ENCODE peak calls at places on chromosomes 7 and 10, in five cellular contexts. W, J, U, Q and T are unnamed samples. For H3K4me1, the result is how much of the 10 kb centered on the place peaks cover.

GRCh38 chr10:133537551-133538545 is 10.7 kb downstream of the CYP2E1 start:
- DNase-seq in W (peak), J (no peak), U (no peak), Q (no peak), T (no peak)

GRCh38 chr7:155232911-155233702 is 64.6 kb upstream of the INSIG1 start:
- DNase-seq in W (no peak), J (no peak), U (no peak), Q (no peak), T (peak)

GRCh38 chr10:77744249-77744648 is 106.6 kb upstream of the KCNMA1 start:
- DNase-seq in W (peak), J (no peak), U (no peak), Q (no peak), T (no peak)

GRCh38 chr7:42097756-42098155 is 139.3 kb downstream of the GLI3 start:
- DNase-seq in W (peak), J (peak), U (peak), Q (no peak), T (peak)

GRCh38 chr10:22693371-22693784 is 21.0 kb downstream of the PIP4K2A start:
- DNase-seq in W (peak), J (peak), U (peak), Q (no peak), T (peak)

GRCh38 chr7:157480651-157481050 is 143.8 kb downstream of the DNAJB6 start:
- DNase-seq in W (no peak), J (no peak), U (no peak), Q (no peak), T (peak)

GRCh38 chr7:95596183-95597135 is at the start of gene PDK4:
- DNase-seq in W (peak), J (peak), U (peak), Q (no peak), T (peak)

GRCh38 chr10:110279062-110279986 is 25.4 kb downstream of the SMNDC1 start:
- DNase-seq in W (peak), J (peak), U (peak), Q (peak), T (no peak)

GRCh38 chr7:77811895-77812685 is 13.5 kb downstream of the PHTF2 start:
- DNase-seq in W (peak), J (peak), U (peak), Q (no peak), T (peak)

GRCh38 chr7:94374721-94375120 is 20.0 kb upstream of the COL1A2 start:
- DNase-seq in W (no peak), J (peak), U (peak), Q (no peak), T (no peak)

GRCh38 chr10:15879058-15879457 is 18.8 kb upstream of the MINDY3 start:
- DNase-seq in W (peak), J (peak), U (peak), Q (no peak), T (peak)

GRCh38 chr10:47334627-47335026 is 12.4 kb downstream of the GDF2 start:
- DNase-seq in W (no peak), J (no peak), U (no peak), Q (no peak), T (no peak)

GRCh38 chr7:142567201-142567600 is 182.1 kb upstream of the PRSS1 start:
- DNase-seq in W (no peak), J (no peak), U (no peak), Q (no peak), T (no peak)

GRCh38 chr7:90710466-90710850 is 114.3 kb downstream of the CDK14 start:
- DNase-seq in W (no peak), J (no peak), U (no peak), Q (no peak), T (no peak)

GRCh38 chr7:46752881-46753366 is 829.0 kb downstream of the TNS3 start:
- DNase-seq in W (peak), J (peak), U (peak), Q (no peak), T (peak)

GRCh38 chr7:128740996-128741395 is 1.8 kb downstream of the CALU start:
- DNase-seq in W (no peak), J (peak), U (peak), Q (no peak), T (no peak)

GRCh38 chr10:125033146-125033924 is 91.4 kb downstream of the ZRANB1 start:
- DNase-seq in W (no peak), J (no peak), U (no peak), Q (no peak), T (no peak)

GRCh38 chr10:125035136-125035535 is 93.2 kb downstream of the ZRANB1 start:
- DNase-seq in W (peak), J (peak), U (peak), Q (no peak), T (peak)

GRCh38 chr10:125035588-125036298 is 93.8 kb downstream of the ZRANB1 start:
- DNase-seq in W (no peak), J (peak), U (no peak), Q (no peak), T (no peak)

GRCh38 chr10:125032474-125032873 is 90.6 kb downstream of the ZRANB1 start:
- DNase-seq in W (no peak), J (no peak), U (no peak), Q (no peak), T (no peak)

GRCh38 chr10:125034671-125035070 is 92.7 kb downstream of the ZRANB1 start:
- DNase-seq in W (peak), J (no peak), U (no peak), Q (no peak), T (no peak)
- H3K4me1 ChIP-seq in W (half or more), J (under half), U (under half), Q (under half), T (under half)

GRCh38 chr10:28328346-28328745 is 25.5 kb upstream of the MPP7 start:
- DNase-seq in W (no peak), J (peak), U (no peak), Q (no peak), T (no peak)
- H3K4me1 ChIP-seq in W (under half), J (under half), U (under half), Q (half or more), T (under half)

GRCh38 chr7:73718905-73719805 is at the start of gene STX1A:
- DNase-seq in W (peak), J (peak), U (peak), Q (peak), T (peak)
- H3K4me1 ChIP-seq in W (under half), J (under half), U (under half), Q (under half), T (under half)

GRCh38 chr7:28068811-28069216 is 111.8 kb downstream of the JAZF1 start:
- DNase-seq in W (peak), J (no peak), U (peak), Q (no peak), T (peak)
- H3K4me1 ChIP-seq in W (under half), J (under half), U (under half), Q (under half), T (under half)

GRCh38 chr7:130933919-130934318 is 199.9 kb upstream of the KLF14 start:
- DNase-seq in W (no peak), J (no peak), U (no peak), Q (no peak), T (no peak)

GRCh38 chr7:130936202-130936931 is 202.4 kb upstream of the KLF14 start:
- DNase-seq in W (peak), J (no peak), U (no peak), Q (no peak), T (no peak)

GRCh38 chr7:130937830-130938229 is 203.8 kb upstream of the KLF14 start:
- DNase-seq in W (no peak), J (no peak), U (no peak), Q (no peak), T (no peak)

GRCh38 chr7:130937016-130937415 is 203.0 kb upstream of the KLF14 start:
- DNase-seq in W (peak), J (no peak), U (no peak), Q (no peak), T (no peak)

GRCh38 chr7:130935564-130936157 is 201.7 kb upstream of the KLF14 start:
- DNase-seq in W (peak), J (no peak), U (no peak), Q (no peak), T (no peak)
- H3K4me1 ChIP-seq in W (under half), J (under half), U (under half), Q (half or more), T (under half)

GRCh38 chr7:3065724-3066143 is 22.1 kb upstream of the CARD11 start:
- DNase-seq in W (peak), J (peak), U (peak), Q (peak), T (no peak)

GRCh38 chr7:3066506-3066905 is 22.8 kb upstream of the CARD11 start:
- DNase-seq in W (no peak), J (no peak), U (no peak), Q (no peak), T (no peak)

GRCh38 chr7:3067193-3067592 is 23.5 kb upstream of the CARD11 start:
- DNase-seq in W (no peak), J (peak), U (no peak), Q (peak), T (no peak)

GRCh38 chr7:3063016-3063753 is 19.5 kb upstream of the CARD11 start:
- DNase-seq in W (peak), J (no peak), U (no peak), Q (peak), T (no peak)

DNA sequence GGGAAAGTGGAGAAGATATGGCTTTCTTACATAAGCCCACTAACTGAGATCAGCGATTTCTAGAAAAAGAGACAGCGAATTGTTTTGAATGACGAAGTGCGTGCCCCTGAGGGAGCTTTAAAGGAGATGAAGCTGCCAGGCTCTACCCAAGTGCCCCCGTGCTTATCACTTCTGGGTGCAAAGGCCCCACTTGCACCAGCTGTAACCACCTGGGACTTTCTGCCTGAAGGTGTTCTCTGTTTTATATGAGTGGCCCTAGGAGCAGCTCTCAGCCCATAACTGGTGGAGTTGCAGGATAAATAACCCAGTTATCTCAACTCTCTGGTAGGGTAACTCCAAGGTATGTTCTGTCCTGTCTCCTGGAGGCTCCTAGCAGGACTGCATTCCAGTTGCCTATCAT is 20.4 kb upstream of the CARD11 start:
- DNase-seq in W (no peak), J (no peak), U (no peak), Q (no peak), T (no peak)
- H3K4me1 ChIP-seq in W (under half), J (under half), U (under half), Q (half or more), T (under half)

DNA sequence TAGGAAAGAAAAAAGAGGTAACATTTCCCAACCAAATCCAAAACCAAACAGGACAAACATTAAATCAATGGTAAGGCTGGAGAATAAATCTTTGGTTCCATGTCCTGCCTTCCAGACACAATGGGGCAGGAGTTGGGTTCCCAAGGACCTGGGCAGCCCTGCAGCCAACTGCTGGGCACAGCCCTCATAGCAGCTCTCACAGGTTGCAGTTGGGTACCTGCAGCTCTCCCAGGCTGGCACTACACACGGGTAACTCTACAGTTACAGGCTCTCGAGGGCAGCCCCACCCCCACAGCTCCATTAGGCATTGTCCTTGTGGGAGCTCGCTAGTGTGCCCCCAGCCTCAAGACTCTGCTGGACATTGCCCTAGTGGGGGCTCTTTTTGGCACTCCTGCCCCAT is 7.5 kb downstream of the GRB10 start:
- DNase-seq in W (no peak), J (no peak), U (no peak), Q (no peak), T (no peak)
- H3K4me1 ChIP-seq in W (under half), J (under half), U (under half), Q (under half), T (under half)

DNA sequence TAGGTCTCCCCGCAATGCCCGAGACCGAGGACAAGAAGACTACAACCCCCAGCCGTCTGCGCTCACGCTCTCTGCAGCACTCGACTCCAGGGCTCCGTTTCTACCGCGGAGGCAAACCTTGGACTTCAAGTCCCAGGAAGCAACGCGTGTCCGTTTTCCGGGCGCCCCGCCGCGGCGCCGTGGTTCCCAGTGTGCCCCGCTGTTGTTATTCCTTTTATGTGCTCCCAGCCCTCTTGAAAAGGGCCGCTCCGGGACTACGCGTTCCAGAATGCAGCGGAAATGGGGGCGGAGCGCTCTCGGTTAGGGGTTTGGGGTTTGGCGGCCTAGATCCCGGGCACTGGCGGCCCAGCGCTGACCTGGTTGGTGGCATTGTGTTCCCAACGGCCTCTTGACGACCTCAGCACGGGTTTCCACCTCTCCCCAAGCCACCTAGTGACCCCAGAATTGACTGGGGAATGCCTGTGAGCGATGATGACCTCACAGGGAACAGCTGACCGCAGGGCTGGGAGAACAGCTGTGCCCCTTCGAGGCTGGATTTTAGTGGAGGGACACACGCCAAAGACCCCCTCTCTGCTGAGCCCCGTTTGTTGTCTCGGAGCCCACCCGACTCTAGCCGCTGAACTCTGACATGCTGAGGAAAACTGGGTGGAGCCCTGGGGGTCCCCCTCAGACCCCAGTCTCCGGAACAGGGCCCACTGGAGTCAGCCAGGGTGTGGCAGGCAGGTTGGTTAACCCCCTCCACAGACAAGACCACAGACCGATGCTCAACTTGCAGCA is 480 bp upstream of the CDK5 start:
- DNase-seq in W (peak), J (peak), U (peak), Q (peak), T (peak)
- H3K4me1 ChIP-seq in W (under half), J (under half), U (under half), Q (under half), T (under half)

GRCh38 chr7:36228039-36228438 is 75.0 kb downstream of the EEPD1 start:
- DNase-seq in W (no peak), J (no peak), U (no peak), Q (no peak), T (no peak)
- H3K4me1 ChIP-seq in W (under half), J (under half), U (under half), Q (under half), T (under half)

DNA sequence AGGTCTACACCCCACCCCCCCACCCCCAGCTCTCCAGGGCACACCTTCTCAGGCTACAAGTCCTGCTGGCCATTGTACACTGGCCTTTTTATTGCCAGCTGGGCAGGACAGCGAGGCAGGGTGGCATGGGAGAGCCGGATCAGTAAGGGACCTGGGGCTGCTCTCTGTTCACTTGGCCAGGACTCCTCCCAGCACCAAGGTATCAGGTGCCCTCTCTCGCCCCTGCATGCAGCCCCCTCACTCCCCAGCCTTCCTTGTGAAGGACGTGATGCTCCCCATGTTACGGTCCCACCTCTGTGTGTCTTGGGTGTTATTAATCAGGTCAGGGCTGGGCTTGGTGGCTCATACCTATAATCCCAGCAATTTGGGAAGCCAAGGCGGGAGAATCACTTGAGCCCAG is 26.3 kb downstream of the PODXL start:
- DNase-seq in W (no peak), J (no peak), U (no peak), Q (no peak), T (no peak)
- H3K4me1 ChIP-seq in W (under half), J (under half), U (under half), Q (under half), T (under half)